ENCODE peak calls at places on chromosomes 11 and 22, in four cellular contexts. One of them, this sample, is unnamed.

GRCh38 chr11:126185200-126186030 is 26.0 kb downstream of the RPUSD4 start:
- DNase-seq in fibroblast of lung: no peak
- DNase-seq in nephron progenitor cell: peak
- DNase-seq in adrenal gland: no peak
- DNase-seq in this sample: no peak

GRCh38 chr22:35303029-35303624 is 3.4 kb downstream of the TOM1 start:
- DNase-seq in fibroblast of lung: no peak
- DNase-seq in nephron progenitor cell: no peak
- DNase-seq in adrenal gland: no peak
- DNase-seq in this sample: no peak

GRCh38 chr22:45231293-45231692 is 9.4 kb downstream of the KIAA0930 start:
- DNase-seq in fibroblast of lung: no peak
- DNase-seq in nephron progenitor cell: no peak
- DNase-seq in adrenal gland: no peak
- DNase-seq in this sample: no peak

GRCh38 chr11:76803811-76804600 is 20.9 kb downstream of the TSKU start:
- DNase-seq in fibroblast of lung: peak
- DNase-seq in nephron progenitor cell: no peak
- DNase-seq in adrenal gland: no peak
- DNase-seq in this sample: peak

GRCh38 chr22:32307055-32307454 is 50.6 kb upstream of the RFPL3 start:
- DNase-seq in fibroblast of lung: no peak
- DNase-seq in nephron progenitor cell: no peak
- DNase-seq in adrenal gland: no peak
- DNase-seq in this sample: no peak

GRCh38 chr11:102664001-102664752 is 39.0 kb upstream of the MMP20 start:
- DNase-seq in fibroblast of lung: no peak
- DNase-seq in nephron progenitor cell: no peak
- DNase-seq in adrenal gland: no peak
- DNase-seq in this sample: no peak

GRCh38 chr11:68206211-68206610 is 6.9 kb downstream of the KMT5B start:
- DNase-seq in fibroblast of lung: peak
- DNase-seq in nephron progenitor cell: no peak
- DNase-seq in adrenal gland: no peak
- DNase-seq in this sample: no peak

GRCh38 chr11:116073854-116074837 is 569.9 kb upstream of the CADM1 start:
- DNase-seq in fibroblast of lung: no peak
- DNase-seq in nephron progenitor cell: no peak
- DNase-seq in adrenal gland: no peak
- DNase-seq in this sample: no peak

GRCh38 chr11:100009728-100010127 is 677.4 kb upstream of the ARHGAP42 start:
- DNase-seq in fibroblast of lung: no peak
- DNase-seq in nephron progenitor cell: no peak
- DNase-seq in adrenal gland: no peak
- DNase-seq in this sample: no peak

GRCh38 chr22:44931077-44931540 is 78.7 kb downstream of the PHF21B start:
- DNase-seq in fibroblast of lung: peak
- DNase-seq in nephron progenitor cell: peak
- DNase-seq in adrenal gland: peak
- DNase-seq in this sample: no peak

GRCh38 chr11:12232819-12233601 is 122.6 kb downstream of the MICAL2 start:
- DNase-seq in fibroblast of lung: peak
- DNase-seq in nephron progenitor cell: no peak
- DNase-seq in adrenal gland: no peak
- DNase-seq in this sample: no peak

GRCh38 chr11:133732109-133732508 is 113.2 kb downstream of the SPATA19 start:
- DNase-seq in fibroblast of lung: no peak
- DNase-seq in nephron progenitor cell: no peak
- DNase-seq in adrenal gland: no peak
- DNase-seq in this sample: no peak

GRCh38 chr11:115222218-115222862 is 281.9 kb downstream of the CADM1 start:
- DNase-seq in fibroblast of lung: peak
- DNase-seq in nephron progenitor cell: no peak
- DNase-seq in adrenal gland: no peak
- DNase-seq in this sample: no peak

GRCh38 chr22:31230155-31230870 is 18.2 kb downstream of the LIMK2 start:
- DNase-seq in fibroblast of lung: peak
- DNase-seq in nephron progenitor cell: no peak
- DNase-seq in adrenal gland: no peak
- DNase-seq in this sample: no peak

GRCh38 chr11:17986007-17986710 is 26.7 kb downstream of the SERGEF start:
- DNase-seq in fibroblast of lung: peak
- DNase-seq in nephron progenitor cell: no peak
- DNase-seq in adrenal gland: no peak
- DNase-seq in this sample: no peak

GRCh38 chr22:46537221-46537945 is at the start of gene CELSR1:
- DNase-seq in fibroblast of lung: no peak
- DNase-seq in nephron progenitor cell: peak
- DNase-seq in adrenal gland: no peak
- DNase-seq in this sample: no peak

GRCh38 chr11:18704698-18705097 is 6.1 kb downstream of the TMEM86A start:
- DNase-seq in fibroblast of lung: no peak
- DNase-seq in nephron progenitor cell: no peak
- DNase-seq in adrenal gland: no peak
- DNase-seq in this sample: no peak

GRCh38 chr11:123532131-123532530 is 102.1 kb downstream of the GRAMD1B start:
- DNase-seq in fibroblast of lung: no peak
- DNase-seq in nephron progenitor cell: no peak
- DNase-seq in adrenal gland: peak
- DNase-seq in this sample: no peak

GRCh38 chr11:19803506-19803998 is 90.9 kb downstream of the NAV2 start:
- DNase-seq in fibroblast of lung: no peak
- DNase-seq in nephron progenitor cell: no peak
- DNase-seq in adrenal gland: no peak
- DNase-seq in this sample: no peak

GRCh38 chr11:12789574-12789973 is 115.4 kb downstream of the TEAD1 start:
- DNase-seq in fibroblast of lung: no peak
- DNase-seq in nephron progenitor cell: no peak
- DNase-seq in adrenal gland: no peak
- DNase-seq in this sample: no peak

GRCh38 chr22:20206709-20207215 is 55.9 kb upstream of the CCDC188 start:
- DNase-seq in fibroblast of lung: peak
- DNase-seq in nephron progenitor cell: no peak
- DNase-seq in adrenal gland: no peak
- DNase-seq in this sample: no peak

GRCh38 chr22:23862103-23862502 is 4.4 kb downstream of the SLC2A11 start:
- DNase-seq in fibroblast of lung: peak
- DNase-seq in nephron progenitor cell: peak
- DNase-seq in adrenal gland: no peak
- DNase-seq in this sample: no peak

GRCh38 chr11:18714443-18714780 is 11.6 kb downstream of the IGSF22 start:
- DNase-seq in fibroblast of lung: no peak
- DNase-seq in nephron progenitor cell: no peak
- DNase-seq in adrenal gland: no peak
- DNase-seq in this sample: no peak

GRCh38 chr11:71420455-71421241 is 27.5 kb downstream of the DHCR7 start:
- DNase-seq in fibroblast of lung: peak
- DNase-seq in nephron progenitor cell: peak
- DNase-seq in adrenal gland: peak
- DNase-seq in this sample: no peak

GRCh38 chr11:78767409-78767932 is 192.8 kb upstream of the NARS2 start:
- DNase-seq in fibroblast of lung: no peak
- DNase-seq in nephron progenitor cell: no peak
- DNase-seq in adrenal gland: no peak
- DNase-seq in this sample: no peak

GRCh38 chr22:19036523-19037273 is 85.5 kb downstream of the DGCR2 start:
- DNase-seq in fibroblast of lung: peak
- DNase-seq in nephron progenitor cell: no peak
- DNase-seq in adrenal gland: peak
- DNase-seq in this sample: no peak
- TF ChIP-seq CTCF in fibroblast of lung: peak
- TF ChIP-seq CTCF in nephron progenitor cell: no peak
- TF ChIP-seq CTCF in adrenal gland: no peak
- TF ChIP-seq CTCF in this sample: no peak

GRCh38 chr11:81007046-81007445 is 1566.2 kb upstream of the TENM4 start:
- DNase-seq in fibroblast of lung: peak
- DNase-seq in nephron progenitor cell: no peak
- DNase-seq in adrenal gland: no peak
- DNase-seq in this sample: no peak
- TF ChIP-seq CTCF in fibroblast of lung: no peak
- TF ChIP-seq CTCF in nephron progenitor cell: no peak
- TF ChIP-seq CTCF in adrenal gland: no peak
- TF ChIP-seq CTCF in this sample: no peak

GRCh38 chr11:1085440-1086170 is 10.9 kb downstream of the MUC2 start:
- DNase-seq in fibroblast of lung: no peak
- DNase-seq in nephron progenitor cell: no peak
- DNase-seq in adrenal gland: no peak
- DNase-seq in this sample: no peak

GRCh38 chr11:1087961-1088926 is 13.6 kb downstream of the MUC2 start:
- DNase-seq in fibroblast of lung: no peak
- DNase-seq in nephron progenitor cell: no peak
- DNase-seq in adrenal gland: no peak
- DNase-seq in this sample: no peak

GRCh38 chr11:1086171-1087102 is 11.8 kb downstream of the MUC2 start:
- DNase-seq in fibroblast of lung: no peak
- DNase-seq in nephron progenitor cell: no peak
- DNase-seq in adrenal gland: no peak
- DNase-seq in this sample: no peak

GRCh38 chr11:1088927-1089737 is 14.5 kb downstream of the MUC2 start:
- DNase-seq in fibroblast of lung: no peak
- DNase-seq in nephron progenitor cell: no peak
- DNase-seq in adrenal gland: no peak
- DNase-seq in this sample: no peak

DNA sequence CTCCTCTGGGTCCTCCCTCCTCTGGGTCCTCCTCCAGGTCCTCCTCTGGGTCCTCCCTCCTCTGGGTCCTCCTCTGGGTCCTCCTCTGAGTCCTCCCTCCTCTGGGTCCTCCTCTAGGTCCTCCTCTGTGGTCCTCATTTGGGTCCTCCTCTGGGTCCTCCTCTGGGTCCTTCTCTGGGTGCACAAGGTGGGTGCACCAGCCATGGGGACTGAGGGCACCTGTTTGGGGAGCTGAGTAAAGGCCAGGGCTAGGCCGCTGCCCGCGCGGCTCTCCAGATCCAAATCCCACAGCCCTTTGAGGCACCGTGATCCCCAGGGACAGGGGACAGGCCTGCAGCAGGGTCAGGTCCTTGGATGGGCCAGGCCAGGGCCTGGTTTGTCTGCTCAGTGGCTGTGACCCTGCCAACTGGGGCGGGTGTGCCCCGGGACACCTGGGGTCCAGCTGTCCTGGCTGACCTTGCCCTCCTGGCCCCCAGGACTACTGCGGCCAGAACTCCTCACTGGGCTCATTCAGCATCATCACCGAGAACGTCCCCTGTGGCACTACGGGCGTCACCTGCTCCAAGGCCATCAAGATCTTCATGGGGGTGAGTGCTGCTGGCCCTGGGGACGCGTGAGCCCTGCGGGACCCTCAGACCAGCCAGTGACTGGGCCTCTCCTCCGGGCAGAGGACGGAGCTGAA is 12.7 kb downstream of the MUC2 start:
- DNase-seq in fibroblast of lung: no peak
- DNase-seq in nephron progenitor cell: no peak
- DNase-seq in adrenal gland: no peak
- DNase-seq in this sample: no peak
- TF ChIP-seq CTCF in fibroblast of lung: no peak
- TF ChIP-seq CTCF in nephron progenitor cell: no peak
- TF ChIP-seq CTCF in adrenal gland: no peak
- TF ChIP-seq CTCF in this sample: no peak

GRCh38 chr11:47661245-47661644 is 18.9 kb upstream of the MTCH2 start:
- DNase-seq in fibroblast of lung: no peak
- DNase-seq in nephron progenitor cell: no peak
- DNase-seq in adrenal gland: no peak
- DNase-seq in this sample: no peak

GRCh38 chr11:47656284-47656915 is 14.0 kb upstream of the MTCH2 start:
- DNase-seq in fibroblast of lung: no peak
- DNase-seq in nephron progenitor cell: no peak
- DNase-seq in adrenal gland: no peak
- DNase-seq in this sample: no peak

DNA sequence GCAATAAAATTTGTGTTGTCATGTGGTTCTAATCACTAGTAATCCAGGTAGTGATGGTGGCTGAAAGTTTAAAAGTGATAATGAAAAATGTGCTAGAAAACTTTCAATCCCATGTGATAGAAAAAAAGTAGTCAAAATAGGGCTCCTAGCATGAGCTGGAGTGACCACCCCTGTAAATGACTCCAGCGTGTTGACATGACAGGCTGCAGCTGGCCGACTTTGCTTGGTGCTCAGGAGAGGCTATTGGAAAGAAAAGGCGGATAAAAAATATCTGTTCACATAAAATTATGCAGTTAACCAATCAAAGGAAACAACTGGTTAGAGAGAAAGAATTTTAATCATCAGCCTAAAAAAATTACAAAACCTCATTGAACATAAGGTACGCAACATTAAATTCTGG is 16.9 kb upstream of the MTCH2 start:
- DNase-seq in fibroblast of lung: peak
- DNase-seq in nephron progenitor cell: no peak
- DNase-seq in adrenal gland: no peak
- DNase-seq in this sample: no peak
- TF ChIP-seq CTCF in fibroblast of lung: no peak
- TF ChIP-seq CTCF in nephron progenitor cell: no peak
- TF ChIP-seq CTCF in adrenal gland: no peak
- TF ChIP-seq CTCF in this sample: no peak

GRCh38 chr11:26753738-26754504 is 32.1 kb upstream of the SLC5A12 start:
- DNase-seq in fibroblast of lung: peak
- DNase-seq in nephron progenitor cell: peak
- DNase-seq in adrenal gland: peak
- DNase-seq in this sample: no peak
- TF ChIP-seq CTCF in fibroblast of lung: peak
- TF ChIP-seq CTCF in nephron progenitor cell: peak
- TF ChIP-seq CTCF in adrenal gland: peak
- TF ChIP-seq CTCF in this sample: no peak

DNA sequence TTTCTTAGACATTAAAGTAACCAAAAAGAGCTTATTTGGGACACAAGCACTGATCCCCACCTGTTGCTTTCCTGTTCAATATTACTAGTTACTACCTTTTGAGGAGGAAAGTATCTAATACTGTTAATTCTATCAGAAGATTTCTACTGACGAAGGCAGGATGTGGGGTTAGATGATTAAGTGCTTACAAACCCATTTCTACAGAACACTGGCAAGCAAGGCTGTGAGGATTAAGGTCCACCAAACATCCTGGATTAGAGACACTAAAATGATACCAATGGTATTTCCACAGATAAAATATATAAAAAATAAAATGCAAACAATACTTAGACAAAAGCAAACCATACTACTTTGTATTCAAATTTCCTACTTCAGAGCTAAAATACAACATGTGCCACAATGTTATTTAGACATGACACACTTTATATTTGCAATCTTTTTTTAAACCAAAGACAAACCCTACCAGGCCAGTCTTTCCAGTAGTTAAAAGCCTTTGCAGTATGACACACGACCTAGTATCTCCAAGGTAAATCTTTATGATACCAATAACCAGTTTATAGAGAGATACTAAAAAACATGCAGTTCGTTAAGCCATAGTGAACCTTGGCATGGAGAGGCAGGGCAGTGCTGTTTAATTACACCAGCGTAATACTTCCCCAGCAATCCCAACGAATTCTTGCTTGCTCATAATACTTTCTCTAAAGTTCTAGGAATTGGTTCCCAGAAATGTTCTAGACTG is 71.2 kb upstream of the TP53AIP1 start:
- DNase-seq in fibroblast of lung: no peak
- DNase-seq in nephron progenitor cell: no peak
- DNase-seq in adrenal gland: no peak
- DNase-seq in this sample: no peak
- TF ChIP-seq CTCF in fibroblast of lung: no peak
- TF ChIP-seq CTCF in nephron progenitor cell: no peak
- TF ChIP-seq CTCF in adrenal gland: no peak
- TF ChIP-seq CTCF in this sample: no peak

GRCh38 chr11:93131709-93132108 is 66.1 kb downstream of the SLC36A4 start:
- DNase-seq in fibroblast of lung: no peak
- DNase-seq in nephron progenitor cell: no peak
- DNase-seq in adrenal gland: no peak
- DNase-seq in this sample: no peak
- TF ChIP-seq CTCF in fibroblast of lung: no peak
- TF ChIP-seq CTCF in nephron progenitor cell: peak
- TF ChIP-seq CTCF in adrenal gland: no peak
- TF ChIP-seq CTCF in this sample: no peak

This sample was measured in natural killer cell.